ENCODE peak calls at places on chromosome 7, in nine cellular contexts. G is naive thymus-derived CD4-positive, alpha-beta T cell; S is IMR-90; V is tibial artery; E is lower lobe of right lung; O is breast epithelium; M is fibroblast of lung; Z is heart left ventricle; J is HepG2. L is an unnamed sample. For H3K4me1, the result is how much of the 10 kb centered on the place peaks cover.

GRCh38 chr7:114388021-114388420 is 26.6 kb upstream of the FOXP2 start:
- DNase-seq in V (no peak), S (no peak), J (no peak), M (no peak), G (no peak), Z (no peak), O (no peak), E (no peak), L (no peak)

GRCh38 chr7:2645274-2645868 is 13.6 kb downstream of the TTYH3 start:
- DNase-seq in J (no peak), S (no peak), M (no peak), V (no peak), O (no peak), Z (peak), E (no peak), G (peak), L (peak)

GRCh38 chr7:39664057-39664456 is 40.7 kb downstream of the RALA start:
- DNase-seq in J (no peak), V (no peak), O (no peak), G (no peak), Z (no peak), E (no peak), M (no peak), S (no peak), L (no peak)

GRCh38 chr7:156984209-156984891 is 26.1 kb downstream of the MNX1 start:
- DNase-seq in S (peak), M (no peak), Z (no peak), G (no peak), V (peak), O (no peak), E (no peak), J (no peak), L (no peak)

GRCh38 chr7:80884511-80885195 is 34.2 kb downstream of the SEMA3C start:
- DNase-seq in M (peak), E (no peak), J (no peak), O (no peak), V (no peak), Z (no peak), G (no peak), S (peak), L (no peak)

GRCh38 chr7:20327047-20327446 is 3.7 kb upstream of the ITGB8 start:
- DNase-seq in Z (no peak), M (peak), V (no peak), S (peak), J (no peak), O (no peak), E (no peak), G (no peak), L (peak)

GRCh38 chr7:111753968-111754367 is 191.7 kb upstream of the IMMP2L start:
- DNase-seq in S (peak), M (peak), O (no peak), J (no peak), V (no peak), Z (no peak), E (no peak), G (no peak), L (peak)

GRCh38 chr7:82234457-82235049 is 209.0 kb downstream of the CACNA2D1 start:
- DNase-seq in M (peak), S (peak), G (no peak), E (no peak), J (peak), Z (no peak), O (no peak), V (no peak), L (peak)

GRCh38 chr7:102150266-102150665 is 136.4 kb upstream of the SH2B2 start:
- DNase-seq in G (no peak), O (no peak), J (no peak), Z (no peak), E (no peak), V (no peak), S (no peak), M (no peak), L (no peak)

GRCh38 chr7:12769464-12769863 is 82.0 kb downstream of the ARL4A start:
- DNase-seq in G (no peak), O (no peak), J (no peak), S (peak), Z (no peak), E (no peak), M (peak), V (no peak), L (no peak)

GRCh38 chr7:142863891-142864685 is 9.2 kb downstream of the EPHB6 start:
- DNase-seq in M (no peak), G (no peak), S (no peak), J (no peak), Z (no peak), V (no peak), O (no peak), E (no peak), L (no peak)

GRCh38 chr7:92680458-92680857 is 90.3 kb upstream of the FAM133B start:
- DNase-seq in O (no peak), E (no peak), S (peak), Z (no peak), M (no peak), J (peak), G (no peak), V (no peak), L (peak)

GRCh38 chr7:55070839-55071238 is 52.0 kb downstream of the EGFR start:
- DNase-seq in M (no peak), J (no peak), Z (no peak), E (no peak), V (no peak), O (no peak), S (no peak), G (no peak), L (no peak)

GRCh38 chr7:149196151-149196704 is 882 bp downstream of the ZNF282 start:
- DNase-seq in V (no peak), E (no peak), Z (no peak), G (peak), O (no peak), J (no peak), M (no peak), S (no peak), L (peak)

GRCh38 chr7:75739796-75740672 is 1.3 kb upstream of the HIP1 start:
- DNase-seq in G (peak), V (no peak), S (peak), E (no peak), M (no peak), J (no peak), Z (no peak), O (no peak), L (no peak)

GRCh38 chr7:100271716-100272537 is 35.6 kb upstream of the SPDYE3 start:
- DNase-seq in G (peak), E (peak), V (peak), M (peak), Z (peak), O (peak), S (peak), J (peak), L (peak)

GRCh38 chr7:15839415-15840100 is 153.1 kb upstream of the MEOX2 start:
- DNase-seq in E (peak), Z (peak), V (peak), O (no peak), G (no peak), J (no peak), S (no peak), M (no peak), L (peak)

GRCh38 chr7:70660154-70660818 is 471.7 kb upstream of the GALNT17 start:
- DNase-seq in Z (no peak), M (no peak), S (no peak), O (no peak), J (no peak), G (peak), E (no peak), V (no peak), L (no peak)

GRCh38 chr7:139915301-139915863 is 86.3 kb downstream of the TBXAS1 start:
- DNase-seq in S (peak), M (peak), Z (no peak), O (no peak), E (no peak), V (no peak), J (no peak), G (no peak), L (no peak)

GRCh38 chr7:64541438-64542359 is 21.2 kb downstream of the ZNF680 start:
- DNase-seq in G (no peak), V (peak), O (no peak), J (no peak), E (no peak), M (peak), S (peak), Z (no peak), L (no peak)

GRCh38 chr7:99605527-99605926 is 7.5 kb downstream of the TMEM225B start:
- DNase-seq in M (no peak), V (no peak), E (no peak), S (no peak), O (no peak), J (no peak), G (no peak), Z (no peak), L (no peak)

GRCh38 chr7:23530901-23531793 is 634 bp downstream of the TRA2A start:
- DNase-seq in V (no peak), O (peak), M (peak), S (peak), G (no peak), Z (peak), E (peak), J (peak), L (peak)
- H3K4me1 ChIP-seq in V (under half), O (under half), M (under half), S (under half), G (under half), Z (under half), E (half or more), J (under half), L (under half)

GRCh38 chr7:105638942-105639495 is 57.7 kb upstream of the EFCAB10 start:
- DNase-seq in O (no peak), S (no peak), Z (no peak), M (no peak), G (no peak), J (no peak), E (no peak), V (no peak), L (peak)
- H3K4me3 ChIP-seq in O (no peak), S (no peak), Z (no peak), M (no peak), G (no peak), J (no peak), E (no peak), V (no peak), L (no peak)

DNA sequence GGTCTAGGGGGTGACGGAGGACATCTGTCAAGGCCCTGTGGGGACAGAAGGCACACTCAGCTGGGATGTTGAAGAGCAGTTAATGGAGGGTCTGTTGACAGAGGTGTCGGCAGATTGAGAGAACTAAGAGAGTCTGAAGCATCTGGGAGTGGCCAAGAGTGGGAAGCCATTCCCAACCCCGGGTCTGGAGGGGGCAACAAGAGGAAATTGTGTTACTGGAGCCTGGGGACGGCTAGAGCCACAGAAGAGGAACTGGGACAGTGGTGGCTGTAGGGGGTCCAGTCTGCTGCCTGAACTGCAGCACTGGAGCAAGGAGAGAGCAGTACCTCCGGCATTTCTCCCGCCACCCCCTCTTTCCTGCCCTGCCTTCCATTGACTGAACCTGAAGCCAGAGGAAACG is 136.6 kb downstream of the CHN2 start:
- DNase-seq in M (no peak), V (no peak), J (no peak), G (no peak), S (no peak), O (no peak), E (no peak), Z (no peak), L (no peak)
- H3K4me1 ChIP-seq in M (under half), V (under half), J (half or more), G (under half), S (under half), O (under half), E (under half), Z (under half), L (half or more)

GRCh38 chr7:116224492-116225098 is 14.3 kb downstream of the TES start:
- DNase-seq in Z (no peak), G (no peak), V (no peak), O (no peak), J (no peak), M (no peak), S (no peak), E (no peak), L (no peak)
- H3K4me3 ChIP-seq in Z (no peak), G (peak), V (no peak), O (no peak), J (no peak), M (no peak), S (no peak), E (no peak), L (peak)

GRCh38 chr7:103348452-103348851 is 1.0 kb downstream of the PSMC2 start:
- DNase-seq in J (no peak), O (no peak), V (no peak), S (no peak), G (no peak), Z (no peak), E (no peak), M (no peak), L (no peak)

GRCh38 chr7:103347507-103348267 is at the start of gene PSMC2:
- DNase-seq in J (peak), E (peak), S (peak), G (peak), Z (peak), V (peak), O (peak), M (peak), L (peak)

GRCh38 chr7:103344453-103345149 is at the start of gene DNAJC2:
- DNase-seq in M (peak), O (peak), V (peak), E (peak), G (peak), S (peak), J (peak), Z (peak), L (peak)

GRCh38 chr7:103343758-103344452 is 662 bp downstream of the DNAJC2 start:
- DNase-seq in S (peak), Z (no peak), J (peak), O (no peak), E (peak), V (no peak), G (peak), M (peak), L (peak)

GRCh38 chr7:103348959-103349358 is 1.5 kb downstream of the PSMC2 start:
- DNase-seq in Z (no peak), J (no peak), O (no peak), E (no peak), M (no peak), V (no peak), G (no peak), S (no peak), L (no peak)
- H3K4me1 ChIP-seq in Z (half or more), J (under half), O (under half), E (under half), M (under half), V (under half), G (under half), S (under half), L (under half)

DNA sequence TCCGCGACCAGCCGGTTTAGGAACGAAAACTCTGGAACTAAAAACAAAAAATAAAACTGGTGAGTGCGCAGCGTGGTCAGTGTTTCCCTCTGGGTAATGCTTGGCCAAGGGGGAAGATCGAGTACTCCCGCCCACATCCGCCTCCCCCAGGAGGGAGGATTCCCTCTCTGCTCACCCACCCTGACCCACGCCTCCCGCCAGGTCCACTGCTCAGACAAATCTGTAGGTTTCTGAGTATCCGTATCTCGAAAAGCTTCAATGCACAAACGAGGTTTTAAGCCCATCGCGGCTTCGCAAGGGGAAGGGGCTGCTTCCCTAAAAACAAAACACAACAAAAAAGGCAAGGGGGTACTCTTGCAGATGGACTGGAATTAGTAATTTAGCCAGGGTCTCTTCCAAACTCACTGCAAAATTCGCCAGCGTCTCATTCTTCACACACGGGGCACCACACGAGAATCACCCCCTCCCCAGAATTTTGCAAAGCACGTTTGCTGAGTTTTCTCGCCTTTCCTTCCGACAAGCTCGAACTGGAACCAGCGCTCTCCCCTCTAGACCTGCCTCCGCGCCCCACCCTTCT is 75.2 kb downstream of the INSIG1 start:
- DNase-seq in J (no peak), M (no peak), V (no peak), S (no peak), O (no peak), E (no peak), G (no peak), Z (no peak), L (no peak)
- H3K4me3 ChIP-seq in J (no peak), M (no peak), V (peak), S (no peak), O (peak), E (peak), G (no peak), Z (peak), L (peak)

GRCh38 chr7:43140186-43140585 is 27.7 kb downstream of the HECW1 start:
- DNase-seq in M (no peak), E (no peak), Z (no peak), G (no peak), O (no peak), J (no peak), V (no peak), S (no peak), L (peak)
- H3K4me1 ChIP-seq in M (under half), E (under half), Z (under half), G (under half), O (under half), J (under half), V (under half), S (under half), L (half or more)

GRCh38 chr7:40889099-40889498 is 754.3 kb downstream of the SUGCT start:
- DNase-seq in G (no peak), S (no peak), E (no peak), V (no peak), J (no peak), M (no peak), Z (no peak), O (no peak), L (no peak)

GRCh38 chr7:40888499-40888898 is 753.7 kb downstream of the SUGCT start:
- DNase-seq in M (no peak), O (no peak), J (no peak), V (no peak), Z (no peak), S (no peak), G (no peak), E (no peak), L (no peak)

GRCh38 chr7:40889560-40889959 is 754.8 kb downstream of the SUGCT start:
- DNase-seq in O (no peak), Z (no peak), V (no peak), E (no peak), S (no peak), J (no peak), M (no peak), G (no peak), L (no peak)

GRCh38 chr7:40890088-40890692 is 755.4 kb downstream of the SUGCT start:
- DNase-seq in E (no peak), O (no peak), M (no peak), J (no peak), Z (no peak), G (no peak), S (no peak), V (no peak), L (no peak)

GRCh38 chr7:40891232-40891631 is 756.4 kb downstream of the SUGCT start:
- DNase-seq in J (no peak), O (no peak), G (no peak), V (no peak), M (no peak), Z (no peak), S (no peak), E (no peak), L (no peak)
- H3K4me3 ChIP-seq in J (no peak), O (no peak), G (no peak), V (no peak), M (no peak), Z (no peak), S (no peak), E (no peak), L (no peak)

GRCh38 chr7:66296-66695 is 126.1 kb upstream of the FAM20C start:
- DNase-seq in S (no peak), M (no peak), V (no peak), G (no peak), J (no peak), O (no peak), Z (peak), E (peak), L (no peak)

GRCh38 chr7:64098-64521 is 128.3 kb upstream of the FAM20C start:
- DNase-seq in O (no peak), G (no peak), Z (peak), V (peak), E (peak), M (peak), J (peak), S (peak), L (peak)

GRCh38 chr7:65554-65953 is 126.8 kb upstream of the FAM20C start:
- DNase-seq in Z (no peak), G (no peak), M (peak), J (no peak), E (peak), V (no peak), O (no peak), S (peak), L (no peak)

GRCh38 chr7:63521-64021 is 128.8 kb upstream of the FAM20C start:
- DNase-seq in G (no peak), M (no peak), V (no peak), O (no peak), E (peak), S (no peak), J (no peak), Z (peak), L (no peak)

GRCh38 chr7:64799-65430 is 127.5 kb upstream of the FAM20C start:
- DNase-seq in O (no peak), Z (peak), G (no peak), J (no peak), E (peak), M (no peak), V (no peak), S (no peak), L (no peak)
- H3K4me1 ChIP-seq in O (under half), Z (under half), G (under half), J (under half), E (under half), M (under half), V (under half), S (under half), L (under half)

L was measured in A673.